ENCODE peak calls at places on chromosomes 11 and 22, in seven cellular contexts. One of them, this sample, is unnamed. For H3K36me3, the result is how much of the 10 kb centered on the place peaks cover.

GRCh38 chr11:61650781-61651571 is 29.2 kb upstream of the DAGLA start:
- DNase-seq in GM23248: no peak
- DNase-seq in cardiac muscle cell: peak
- DNase-seq in MG63: no peak
- DNase-seq in right lobe of liver: no peak
- DNase-seq in hepatocyte: peak
- DNase-seq in mucosa of descending colon: peak
- DNase-seq in this sample: no peak

GRCh38 chr22:50507421-50507990 is at the start of gene LMF2:
- DNase-seq in GM23248: peak
- DNase-seq in cardiac muscle cell: peak
- DNase-seq in MG63: peak
- DNase-seq in right lobe of liver: peak
- DNase-seq in hepatocyte: no peak
- DNase-seq in mucosa of descending colon: peak
- DNase-seq in this sample: no peak

GRCh38 chr11:106304274-106304673 is 226.8 kb downstream of the AASDHPPT start:
- DNase-seq in GM23248: peak
- DNase-seq in cardiac muscle cell: no peak
- DNase-seq in MG63: no peak
- DNase-seq in right lobe of liver: no peak
- DNase-seq in hepatocyte: no peak
- DNase-seq in mucosa of descending colon: no peak
- DNase-seq in this sample: peak

GRCh38 chr22:33038131-33038772 is 19.9 kb downstream of the SYN3 start:
- DNase-seq in GM23248: peak
- DNase-seq in cardiac muscle cell: no peak
- DNase-seq in MG63: peak
- DNase-seq in right lobe of liver: no peak
- DNase-seq in hepatocyte: peak
- DNase-seq in mucosa of descending colon: no peak
- DNase-seq in this sample: peak

GRCh38 chr11:31711137-31711536 is 100.0 kb downstream of the PAX6 start:
- DNase-seq in GM23248: no peak
- DNase-seq in cardiac muscle cell: no peak
- DNase-seq in MG63: no peak
- DNase-seq in right lobe of liver: no peak
- DNase-seq in hepatocyte: no peak
- DNase-seq in mucosa of descending colon: no peak
- DNase-seq in this sample: no peak

GRCh38 chr22:38284042-38284402 is 11.2 kb upstream of the TMEM184B start:
- DNase-seq in GM23248: peak
- DNase-seq in cardiac muscle cell: no peak
- DNase-seq in MG63: no peak
- DNase-seq in right lobe of liver: no peak
- DNase-seq in hepatocyte: peak
- DNase-seq in mucosa of descending colon: no peak
- DNase-seq in this sample: peak

GRCh38 chr22:22810018-22810427 is 77.6 kb upstream of the IGLL5 start:
- DNase-seq in GM23248: no peak
- DNase-seq in cardiac muscle cell: no peak
- DNase-seq in MG63: peak
- DNase-seq in right lobe of liver: peak
- DNase-seq in hepatocyte: peak
- DNase-seq in mucosa of descending colon: peak
- DNase-seq in this sample: peak

GRCh38 chr11:127066426-127067090 is 66.0 kb upstream of the KIRREL3 start:
- DNase-seq in GM23248: peak
- DNase-seq in cardiac muscle cell: no peak
- DNase-seq in MG63: peak
- DNase-seq in right lobe of liver: no peak
- DNase-seq in hepatocyte: no peak
- DNase-seq in mucosa of descending colon: no peak
- DNase-seq in this sample: no peak

GRCh38 chr11:106917973-106918372 is 100.3 kb downstream of the GUCY1A2 start:
- DNase-seq in GM23248: peak
- DNase-seq in cardiac muscle cell: peak
- DNase-seq in MG63: no peak
- DNase-seq in right lobe of liver: no peak
- DNase-seq in hepatocyte: no peak
- DNase-seq in mucosa of descending colon: no peak
- DNase-seq in this sample: peak

GRCh38 chr22:30182833-30183232 is 63.7 kb downstream of the LIF start:
- DNase-seq in GM23248: no peak
- DNase-seq in cardiac muscle cell: no peak
- DNase-seq in MG63: no peak
- DNase-seq in right lobe of liver: no peak
- DNase-seq in hepatocyte: no peak
- DNase-seq in mucosa of descending colon: no peak
- DNase-seq in this sample: no peak

GRCh38 chr11:126366064-126366822 is 10.8 kb downstream of the ST3GAL4 start:
- DNase-seq in GM23248: no peak
- DNase-seq in cardiac muscle cell: no peak
- DNase-seq in MG63: no peak
- DNase-seq in right lobe of liver: no peak
- DNase-seq in hepatocyte: no peak
- DNase-seq in mucosa of descending colon: peak
- DNase-seq in this sample: no peak

GRCh38 chr22:39479254-39479653 is 22.4 kb downstream of the MGAT3 start:
- DNase-seq in GM23248: no peak
- DNase-seq in cardiac muscle cell: no peak
- DNase-seq in MG63: no peak
- DNase-seq in right lobe of liver: no peak
- DNase-seq in hepatocyte: no peak
- DNase-seq in mucosa of descending colon: no peak
- DNase-seq in this sample: no peak

GRCh38 chr11:76368497-76368896 is 12.4 kb downstream of the THAP12 start:
- DNase-seq in GM23248: no peak
- DNase-seq in cardiac muscle cell: no peak
- DNase-seq in MG63: no peak
- DNase-seq in right lobe of liver: no peak
- DNase-seq in hepatocyte: no peak
- DNase-seq in mucosa of descending colon: no peak
- DNase-seq in this sample: no peak

GRCh38 chr11:45038923-45039322 is 88.2 kb upstream of the TP53I11 start:
- DNase-seq in GM23248: no peak
- DNase-seq in cardiac muscle cell: no peak
- DNase-seq in MG63: no peak
- DNase-seq in right lobe of liver: no peak
- DNase-seq in hepatocyte: no peak
- DNase-seq in mucosa of descending colon: no peak
- DNase-seq in this sample: no peak

GRCh38 chr22:19121631-19122142 is 525 bp downstream of the DGCR2 start:
- DNase-seq in GM23248: peak
- DNase-seq in cardiac muscle cell: peak
- DNase-seq in MG63: peak
- DNase-seq in right lobe of liver: peak
- DNase-seq in hepatocyte: peak
- DNase-seq in mucosa of descending colon: peak
- DNase-seq in this sample: peak

GRCh38 chr11:2991477-2992233 is 474 bp downstream of the NAP1L4 start:
- DNase-seq in GM23248: peak
- DNase-seq in cardiac muscle cell: peak
- DNase-seq in MG63: no peak
- DNase-seq in right lobe of liver: no peak
- DNase-seq in hepatocyte: peak
- DNase-seq in mucosa of descending colon: no peak
- DNase-seq in this sample: peak

GRCh38 chr11:83044958-83045712 is 26.6 kb downstream of the RAB30 start:
- DNase-seq in GM23248: peak
- DNase-seq in cardiac muscle cell: no peak
- DNase-seq in MG63: peak
- DNase-seq in right lobe of liver: no peak
- DNase-seq in hepatocyte: no peak
- DNase-seq in mucosa of descending colon: no peak
- DNase-seq in this sample: peak

GRCh38 chr11:77100166-77101042 is 2.2 kb upstream of the OMP start:
- DNase-seq in GM23248: no peak
- DNase-seq in cardiac muscle cell: no peak
- DNase-seq in MG63: no peak
- DNase-seq in right lobe of liver: no peak
- DNase-seq in hepatocyte: no peak
- DNase-seq in mucosa of descending colon: no peak
- DNase-seq in this sample: no peak

GRCh38 chr11:58905141-58905715 is 34.1 kb upstream of the GLYATL1 start:
- DNase-seq in GM23248: peak
- DNase-seq in cardiac muscle cell: peak
- DNase-seq in MG63: peak
- DNase-seq in right lobe of liver: no peak
- DNase-seq in hepatocyte: peak
- DNase-seq in mucosa of descending colon: peak
- DNase-seq in this sample: peak

GRCh38 chr11:58898106-58898505 is 41.2 kb upstream of the GLYATL1 start:
- DNase-seq in GM23248: no peak
- DNase-seq in cardiac muscle cell: no peak
- DNase-seq in MG63: no peak
- DNase-seq in right lobe of liver: no peak
- DNase-seq in hepatocyte: no peak
- DNase-seq in mucosa of descending colon: no peak
- DNase-seq in this sample: no peak

GRCh38 chr11:58900479-58901420 is 38.5 kb upstream of the GLYATL1 start:
- DNase-seq in GM23248: peak
- DNase-seq in cardiac muscle cell: peak
- DNase-seq in MG63: no peak
- DNase-seq in right lobe of liver: peak
- DNase-seq in hepatocyte: peak
- DNase-seq in mucosa of descending colon: peak
- DNase-seq in this sample: peak

GRCh38 chr11:58905716-58906547 is 33.4 kb upstream of the GLYATL1 start:
- DNase-seq in GM23248: peak
- DNase-seq in cardiac muscle cell: peak
- DNase-seq in MG63: peak
- DNase-seq in right lobe of liver: peak
- DNase-seq in hepatocyte: peak
- DNase-seq in mucosa of descending colon: peak
- DNase-seq in this sample: peak

DNA sequence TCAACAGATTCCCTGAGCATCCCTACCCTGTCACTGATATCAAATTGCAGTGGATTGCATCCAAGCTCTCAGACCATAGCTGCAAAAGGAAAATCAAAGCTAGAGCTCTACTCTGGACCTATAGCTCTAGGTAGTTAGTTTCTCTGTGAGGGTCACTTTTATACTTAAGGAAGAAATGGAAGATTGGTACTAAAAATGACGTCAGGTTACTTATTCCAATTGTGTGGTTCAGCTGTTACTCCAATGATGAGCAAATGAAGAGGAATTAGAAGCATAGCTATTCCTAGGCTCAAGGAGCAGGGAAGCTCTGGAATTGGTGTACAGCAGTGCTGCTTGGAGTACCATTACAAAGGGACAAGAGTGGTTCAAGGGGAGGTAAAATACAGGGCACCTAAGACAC is 36.4 kb upstream of the GLYATL1 start:
- DNase-seq in GM23248: no peak
- DNase-seq in cardiac muscle cell: no peak
- DNase-seq in MG63: no peak
- DNase-seq in right lobe of liver: no peak
- DNase-seq in hepatocyte: no peak
- DNase-seq in mucosa of descending colon: no peak
- DNase-seq in this sample: no peak
- H3K36me3 ChIP-seq in GM23248: under half
- H3K36me3 ChIP-seq in cardiac muscle cell: under half
- H3K36me3 ChIP-seq in MG63: under half
- H3K36me3 ChIP-seq in right lobe of liver: under half
- H3K36me3 ChIP-seq in hepatocyte: under half
- H3K36me3 ChIP-seq in mucosa of descending colon: under half
- H3K36me3 ChIP-seq in this sample: under half

GRCh38 chr11:34134765-34135164 is 29.3 kb downstream of the NAT10 start:
- DNase-seq in GM23248: no peak
- DNase-seq in cardiac muscle cell: peak
- DNase-seq in MG63: no peak
- DNase-seq in right lobe of liver: no peak
- DNase-seq in hepatocyte: no peak
- DNase-seq in mucosa of descending colon: no peak
- DNase-seq in this sample: no peak
- H3K36me3 ChIP-seq in GM23248: under half
- H3K36me3 ChIP-seq in cardiac muscle cell: under half
- H3K36me3 ChIP-seq in MG63: half or more
- H3K36me3 ChIP-seq in right lobe of liver: under half
- H3K36me3 ChIP-seq in hepatocyte: under half
- H3K36me3 ChIP-seq in mucosa of descending colon: under half
- H3K36me3 ChIP-seq in this sample: half or more

DNA sequence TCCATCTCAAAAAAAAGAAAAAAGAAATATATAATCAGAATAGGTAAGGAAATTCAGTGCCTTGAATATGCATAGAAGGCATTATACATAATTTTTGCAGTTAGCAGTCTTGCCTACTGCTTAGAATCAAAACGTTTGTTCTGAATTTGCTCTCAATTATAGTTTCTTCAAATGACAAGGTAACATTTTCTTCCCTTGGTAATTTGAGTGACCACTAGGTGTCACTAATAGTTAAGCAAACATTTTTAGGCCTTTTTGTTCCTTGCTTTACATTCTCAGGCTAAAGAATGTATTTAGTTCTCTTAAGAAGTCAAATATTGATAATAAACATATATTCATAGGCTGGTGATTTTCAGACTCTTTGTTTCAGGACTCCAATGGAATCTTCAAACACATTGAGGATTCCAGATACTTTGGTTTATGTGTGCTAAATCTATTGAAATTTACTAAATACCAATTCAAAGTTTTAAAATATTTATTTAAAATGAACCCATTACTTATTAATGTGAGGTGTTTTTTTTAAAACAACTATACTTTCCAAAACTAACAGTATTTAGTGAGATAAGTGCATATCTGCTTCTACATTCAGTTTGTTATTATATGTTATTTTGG is 55.0 kb upstream of the DEPDC7 start:
- DNase-seq in GM23248: peak
- DNase-seq in cardiac muscle cell: peak
- DNase-seq in MG63: no peak
- DNase-seq in right lobe of liver: no peak
- DNase-seq in hepatocyte: peak
- DNase-seq in mucosa of descending colon: no peak
- DNase-seq in this sample: peak
- H3K36me3 ChIP-seq in GM23248: under half
- H3K36me3 ChIP-seq in cardiac muscle cell: under half
- H3K36me3 ChIP-seq in MG63: under half
- H3K36me3 ChIP-seq in right lobe of liver: under half
- H3K36me3 ChIP-seq in hepatocyte: under half
- H3K36me3 ChIP-seq in mucosa of descending colon: under half
- H3K36me3 ChIP-seq in this sample: under half

DNA sequence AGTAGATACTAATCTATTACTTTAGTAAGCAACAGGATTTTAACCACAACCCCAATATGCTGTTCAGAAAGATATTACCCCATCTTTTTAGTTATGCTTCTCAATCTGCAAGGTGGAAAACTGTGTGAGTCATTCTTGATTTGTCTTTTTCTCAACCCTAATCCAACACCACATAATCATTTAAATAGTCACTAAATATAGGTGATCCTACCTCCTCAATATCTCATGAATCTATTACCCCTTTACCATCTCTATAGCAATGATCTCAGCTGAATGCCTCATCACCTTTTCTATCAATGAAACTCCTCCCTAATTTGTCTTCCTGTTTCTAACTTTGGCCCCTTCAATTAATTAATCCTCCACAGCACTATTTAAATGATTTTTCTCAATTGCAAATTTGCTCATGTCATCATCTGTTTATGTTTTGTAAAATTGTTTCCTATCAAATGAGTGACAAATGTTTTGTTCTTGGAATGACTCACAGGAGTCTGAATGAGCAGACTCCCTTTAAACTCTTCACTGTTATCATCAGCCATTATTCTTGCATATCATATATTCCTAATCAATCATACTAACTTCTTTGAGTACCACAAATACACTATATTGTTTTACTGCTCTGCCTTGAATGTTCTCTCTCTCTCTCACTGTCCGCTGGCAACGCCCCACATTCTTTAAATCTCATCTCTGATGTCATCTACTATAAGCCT is 26.1 kb downstream of the SNX19 start:
- DNase-seq in GM23248: peak
- DNase-seq in cardiac muscle cell: no peak
- DNase-seq in MG63: no peak
- DNase-seq in right lobe of liver: no peak
- DNase-seq in hepatocyte: no peak
- DNase-seq in mucosa of descending colon: no peak
- DNase-seq in this sample: no peak
- H3K36me3 ChIP-seq in GM23248: under half
- H3K36me3 ChIP-seq in cardiac muscle cell: under half
- H3K36me3 ChIP-seq in MG63: half or more
- H3K36me3 ChIP-seq in right lobe of liver: under half
- H3K36me3 ChIP-seq in hepatocyte: under half
- H3K36me3 ChIP-seq in mucosa of descending colon: under half
- H3K36me3 ChIP-seq in this sample: half or more